ENCODE peak calls at places on chromosomes 1 and 21, in six cellular contexts. One of them, this sample, is unnamed.
A peak's percentile ranks its signal among the peaks of the same experiment; 100 is the strongest.

GRCh38 chr21:35563885-35564451 is 496.4 kb downstream of the SETD4 start:
- DNase-seq in activated CD4-positive, alpha-beta T cell treated with anti-CD3 and anti-CD28 coated beads for 24 hours: no peak
- DNase-seq in PC-3: no peak
- DNase-seq in stimulated activated CD4-positive, alpha-beta T cell treated with anti-CD3 and anti-CD28 coated beads, Interleukin-4, amount 100 ng/mL, for 24 hours: no peak
- DNase-seq in mesothelial cell of epicardium: no peak
- DNase-seq in lower lobe of right lung: no peak
- DNase-seq in this sample: no peak

GRCh38 chr21:42423197-42423675 is 19.5 kb downstream of the UBASH3A start:
- DNase-seq in activated CD4-positive, alpha-beta T cell treated with anti-CD3 and anti-CD28 coated beads for 24 hours: no peak
- DNase-seq in PC-3: no peak
- DNase-seq in stimulated activated CD4-positive, alpha-beta T cell treated with anti-CD3 and anti-CD28 coated beads, Interleukin-4, amount 100 ng/mL, for 24 hours: peak; percentile 61
- DNase-seq in mesothelial cell of epicardium: no peak
- DNase-seq in lower lobe of right lung: peak; percentile 31
- DNase-seq in this sample: no peak

GRCh38 chr1:203189951-203190352 is 3.4 kb upstream of the CHI3L1 start:
- DNase-seq in activated CD4-positive, alpha-beta T cell treated with anti-CD3 and anti-CD28 coated beads for 24 hours: no peak
- DNase-seq in PC-3: no peak
- DNase-seq in stimulated activated CD4-positive, alpha-beta T cell treated with anti-CD3 and anti-CD28 coated beads, Interleukin-4, amount 100 ng/mL, for 24 hours: no peak
- DNase-seq in mesothelial cell of epicardium: no peak
- DNase-seq in lower lobe of right lung: no peak
- DNase-seq in this sample: no peak

GRCh38 chr1:230542681-230543080 is 99.6 kb upstream of the COG2 start:
- DNase-seq in activated CD4-positive, alpha-beta T cell treated with anti-CD3 and anti-CD28 coated beads for 24 hours: no peak
- DNase-seq in PC-3: no peak
- DNase-seq in stimulated activated CD4-positive, alpha-beta T cell treated with anti-CD3 and anti-CD28 coated beads, Interleukin-4, amount 100 ng/mL, for 24 hours: no peak
- DNase-seq in mesothelial cell of epicardium: no peak
- DNase-seq in lower lobe of right lung: no peak
- DNase-seq in this sample: no peak

GRCh38 chr1:108142773-108143394 is 57.3 kb downstream of the SLC25A24 start:
- DNase-seq in activated CD4-positive, alpha-beta T cell treated with anti-CD3 and anti-CD28 coated beads for 24 hours: no peak
- DNase-seq in PC-3: peak; percentile 81
- DNase-seq in stimulated activated CD4-positive, alpha-beta T cell treated with anti-CD3 and anti-CD28 coated beads, Interleukin-4, amount 100 ng/mL, for 24 hours: no peak
- DNase-seq in mesothelial cell of epicardium: no peak
- DNase-seq in lower lobe of right lung: no peak
- DNase-seq in this sample: no peak

GRCh38 chr21:42193721-42194120 is 25.2 kb upstream of the ABCG1 start:
- DNase-seq in activated CD4-positive, alpha-beta T cell treated with anti-CD3 and anti-CD28 coated beads for 24 hours: no peak
- DNase-seq in PC-3: peak; percentile 9
- DNase-seq in stimulated activated CD4-positive, alpha-beta T cell treated with anti-CD3 and anti-CD28 coated beads, Interleukin-4, amount 100 ng/mL, for 24 hours: no peak
- DNase-seq in mesothelial cell of epicardium: no peak
- DNase-seq in lower lobe of right lung: no peak
- DNase-seq in this sample: no peak

GRCh38 chr21:40016667-40017066 is 149.4 kb downstream of the PCP4 start:
- DNase-seq in activated CD4-positive, alpha-beta T cell treated with anti-CD3 and anti-CD28 coated beads for 24 hours: no peak
- DNase-seq in PC-3: no peak
- DNase-seq in stimulated activated CD4-positive, alpha-beta T cell treated with anti-CD3 and anti-CD28 coated beads, Interleukin-4, amount 100 ng/mL, for 24 hours: no peak
- DNase-seq in mesothelial cell of epicardium: peak; percentile 11
- DNase-seq in lower lobe of right lung: no peak
- DNase-seq in this sample: no peak

GRCh38 chr1:160997323-160998038 is 23.5 kb downstream of the F11R start:
- DNase-seq in activated CD4-positive, alpha-beta T cell treated with anti-CD3 and anti-CD28 coated beads for 24 hours: peak; percentile 37
- DNase-seq in PC-3: peak; percentile 74
- DNase-seq in stimulated activated CD4-positive, alpha-beta T cell treated with anti-CD3 and anti-CD28 coated beads, Interleukin-4, amount 100 ng/mL, for 24 hours: peak; percentile 54
- DNase-seq in mesothelial cell of epicardium: peak; percentile 46
- DNase-seq in lower lobe of right lung: peak; percentile 75
- DNase-seq in this sample: no peak

GRCh38 chr1:161092621-161093028 is 3.3 kb upstream of the NECTIN4 start:
- DNase-seq in activated CD4-positive, alpha-beta T cell treated with anti-CD3 and anti-CD28 coated beads for 24 hours: peak; percentile 19
- DNase-seq in PC-3: peak; percentile 94
- DNase-seq in stimulated activated CD4-positive, alpha-beta T cell treated with anti-CD3 and anti-CD28 coated beads, Interleukin-4, amount 100 ng/mL, for 24 hours: peak; percentile 65
- DNase-seq in mesothelial cell of epicardium: peak; percentile 34
- DNase-seq in lower lobe of right lung: no peak
- DNase-seq in this sample: no peak

GRCh38 chr1:29758764-29759499 is 522.6 kb downstream of the PTPRU start:
- DNase-seq in activated CD4-positive, alpha-beta T cell treated with anti-CD3 and anti-CD28 coated beads for 24 hours: no peak
- DNase-seq in PC-3: no peak
- DNase-seq in stimulated activated CD4-positive, alpha-beta T cell treated with anti-CD3 and anti-CD28 coated beads, Interleukin-4, amount 100 ng/mL, for 24 hours: no peak
- DNase-seq in mesothelial cell of epicardium: no peak
- DNase-seq in lower lobe of right lung: no peak
- DNase-seq in this sample: no peak

GRCh38 chr1:234970371-234970730 is 158.3 kb downstream of the TOMM20 start:
- DNase-seq in activated CD4-positive, alpha-beta T cell treated with anti-CD3 and anti-CD28 coated beads for 24 hours: no peak
- DNase-seq in PC-3: no peak
- DNase-seq in stimulated activated CD4-positive, alpha-beta T cell treated with anti-CD3 and anti-CD28 coated beads, Interleukin-4, amount 100 ng/mL, for 24 hours: no peak
- DNase-seq in mesothelial cell of epicardium: no peak
- DNase-seq in lower lobe of right lung: no peak
- DNase-seq in this sample: no peak

GRCh38 chr1:67648582-67649326 is 36.2 kb upstream of the GADD45A start:
- DNase-seq in activated CD4-positive, alpha-beta T cell treated with anti-CD3 and anti-CD28 coated beads for 24 hours: no peak
- DNase-seq in PC-3: no peak
- DNase-seq in stimulated activated CD4-positive, alpha-beta T cell treated with anti-CD3 and anti-CD28 coated beads, Interleukin-4, amount 100 ng/mL, for 24 hours: no peak
- DNase-seq in mesothelial cell of epicardium: no peak
- DNase-seq in lower lobe of right lung: no peak
- DNase-seq in this sample: no peak

GRCh38 chr21:28899744-28900143 is 92.9 kb downstream of the LTN1 start:
- DNase-seq in activated CD4-positive, alpha-beta T cell treated with anti-CD3 and anti-CD28 coated beads for 24 hours: no peak
- DNase-seq in PC-3: peak; percentile 11
- DNase-seq in stimulated activated CD4-positive, alpha-beta T cell treated with anti-CD3 and anti-CD28 coated beads, Interleukin-4, amount 100 ng/mL, for 24 hours: no peak
- DNase-seq in mesothelial cell of epicardium: no peak
- DNase-seq in lower lobe of right lung: no peak
- DNase-seq in this sample: no peak

GRCh38 chr1:231806623-231807470 is 180.3 kb downstream of the DISC1 start:
- DNase-seq in activated CD4-positive, alpha-beta T cell treated with anti-CD3 and anti-CD28 coated beads for 24 hours: peak; percentile 17
- DNase-seq in PC-3: peak; percentile 78
- DNase-seq in stimulated activated CD4-positive, alpha-beta T cell treated with anti-CD3 and anti-CD28 coated beads, Interleukin-4, amount 100 ng/mL, for 24 hours: peak; percentile 7
- DNase-seq in mesothelial cell of epicardium: no peak
- DNase-seq in lower lobe of right lung: peak; percentile 73
- DNase-seq in this sample: peak; percentile 70

GRCh38 chr1:246794261-246795093 is 70.3 kb downstream of the SCCPDH start:
- DNase-seq in activated CD4-positive, alpha-beta T cell treated with anti-CD3 and anti-CD28 coated beads for 24 hours: no peak
- DNase-seq in PC-3: peak; percentile 39
- DNase-seq in stimulated activated CD4-positive, alpha-beta T cell treated with anti-CD3 and anti-CD28 coated beads, Interleukin-4, amount 100 ng/mL, for 24 hours: no peak
- DNase-seq in mesothelial cell of epicardium: no peak
- DNase-seq in lower lobe of right lung: no peak
- DNase-seq in this sample: no peak

GRCh38 chr1:98672184-98672583 is 10.7 kb downstream of the SNX7 start:
- DNase-seq in activated CD4-positive, alpha-beta T cell treated with anti-CD3 and anti-CD28 coated beads for 24 hours: no peak
- DNase-seq in PC-3: no peak
- DNase-seq in stimulated activated CD4-positive, alpha-beta T cell treated with anti-CD3 and anti-CD28 coated beads, Interleukin-4, amount 100 ng/mL, for 24 hours: no peak
- DNase-seq in mesothelial cell of epicardium: no peak
- DNase-seq in lower lobe of right lung: no peak
- DNase-seq in this sample: no peak

GRCh38 chr1:64616039-64616438 is 128.8 kb upstream of the RAVER2 start:
- DNase-seq in activated CD4-positive, alpha-beta T cell treated with anti-CD3 and anti-CD28 coated beads for 24 hours: no peak
- DNase-seq in PC-3: no peak
- DNase-seq in stimulated activated CD4-positive, alpha-beta T cell treated with anti-CD3 and anti-CD28 coated beads, Interleukin-4, amount 100 ng/mL, for 24 hours: no peak
- DNase-seq in mesothelial cell of epicardium: no peak
- DNase-seq in lower lobe of right lung: no peak
- DNase-seq in this sample: no peak

GRCh38 chr1:47190807-47191206 is 971 bp upstream of the PDZK1IP1 start:
- DNase-seq in activated CD4-positive, alpha-beta T cell treated with anti-CD3 and anti-CD28 coated beads for 24 hours: no peak
- DNase-seq in PC-3: no peak
- DNase-seq in stimulated activated CD4-positive, alpha-beta T cell treated with anti-CD3 and anti-CD28 coated beads, Interleukin-4, amount 100 ng/mL, for 24 hours: no peak
- DNase-seq in mesothelial cell of epicardium: no peak
- DNase-seq in lower lobe of right lung: no peak
- DNase-seq in this sample: no peak

GRCh38 chr1:214319930-214320329 is 39.0 kb downstream of the SMYD2 start:
- DNase-seq in activated CD4-positive, alpha-beta T cell treated with anti-CD3 and anti-CD28 coated beads for 24 hours: no peak
- DNase-seq in PC-3: no peak
- DNase-seq in stimulated activated CD4-positive, alpha-beta T cell treated with anti-CD3 and anti-CD28 coated beads, Interleukin-4, amount 100 ng/mL, for 24 hours: no peak
- DNase-seq in mesothelial cell of epicardium: no peak
- DNase-seq in lower lobe of right lung: no peak
- DNase-seq in this sample: no peak

GRCh38 chr1:50420689-50421365 is 2.4 kb downstream of the DMRTA2 start:
- DNase-seq in activated CD4-positive, alpha-beta T cell treated with anti-CD3 and anti-CD28 coated beads for 24 hours: no peak
- DNase-seq in PC-3: no peak
- DNase-seq in stimulated activated CD4-positive, alpha-beta T cell treated with anti-CD3 and anti-CD28 coated beads, Interleukin-4, amount 100 ng/mL, for 24 hours: no peak
- DNase-seq in mesothelial cell of epicardium: peak; percentile 48
- DNase-seq in lower lobe of right lung: no peak
- DNase-seq in this sample: no peak